ENCODE peak calls at places on chromosomes 16 and 17, in seven cellular contexts. One of them, this sample, is unnamed.

GRCh38 chr17:41049110-41049509 is 2.0 kb upstream of the KRTAP2-1 start:
- DNase-seq in heart right ventricle: no peak
- DNase-seq in PC-3: peak
- DNase-seq in AG04450: no peak
- DNase-seq in tibial nerve: no peak
- DNase-seq in heart left ventricle: no peak
- DNase-seq in brain microvascular endothelial cell: peak
- DNase-seq in this sample: no peak

GRCh38 chr17:13346081-13346533 is 255.6 kb downstream of the HS3ST3A1 start:
- DNase-seq in heart right ventricle: no peak
- DNase-seq in PC-3: peak
- DNase-seq in AG04450: peak
- DNase-seq in tibial nerve: no peak
- DNase-seq in heart left ventricle: no peak
- DNase-seq in brain microvascular endothelial cell: peak
- DNase-seq in this sample: no peak

GRCh38 chr17:14745541-14745940 is 444.7 kb downstream of the HS3ST3B1 start:
- DNase-seq in heart right ventricle: no peak
- DNase-seq in PC-3: no peak
- DNase-seq in AG04450: no peak
- DNase-seq in tibial nerve: no peak
- DNase-seq in heart left ventricle: no peak
- DNase-seq in brain microvascular endothelial cell: peak
- DNase-seq in this sample: no peak

GRCh38 chr16:65223335-65223734 is 101.5 kb upstream of the CDH11 start:
- DNase-seq in heart right ventricle: no peak
- DNase-seq in PC-3: no peak
- DNase-seq in AG04450: no peak
- DNase-seq in tibial nerve: no peak
- DNase-seq in heart left ventricle: no peak
- DNase-seq in brain microvascular endothelial cell: no peak
- DNase-seq in this sample: no peak

GRCh38 chr16:27228621-27229501 is 25.5 kb downstream of the KDM8 start:
- DNase-seq in heart right ventricle: peak
- DNase-seq in PC-3: no peak
- DNase-seq in AG04450: no peak
- DNase-seq in tibial nerve: no peak
- DNase-seq in heart left ventricle: peak
- DNase-seq in brain microvascular endothelial cell: no peak
- DNase-seq in this sample: no peak

GRCh38 chr17:58741121-58741625 is 14.5 kb upstream of the PPM1E start:
- DNase-seq in heart right ventricle: no peak
- DNase-seq in PC-3: peak
- DNase-seq in AG04450: peak
- DNase-seq in tibial nerve: no peak
- DNase-seq in heart left ventricle: no peak
- DNase-seq in brain microvascular endothelial cell: no peak
- DNase-seq in this sample: no peak

GRCh38 chr17:46771601-46772012 is 46.9 kb downstream of the WNT3 start:
- DNase-seq in heart right ventricle: no peak
- DNase-seq in PC-3: peak
- DNase-seq in AG04450: no peak
- DNase-seq in tibial nerve: no peak
- DNase-seq in heart left ventricle: no peak
- DNase-seq in brain microvascular endothelial cell: no peak
- DNase-seq in this sample: no peak

GRCh38 chr17:21239680-21240374 is 13.4 kb downstream of the NATD1 start:
- DNase-seq in heart right ventricle: no peak
- DNase-seq in PC-3: peak
- DNase-seq in AG04450: no peak
- DNase-seq in tibial nerve: no peak
- DNase-seq in heart left ventricle: no peak
- DNase-seq in brain microvascular endothelial cell: peak
- DNase-seq in this sample: no peak

GRCh38 chr16:78499399-78499798 is 399.9 kb downstream of the WWOX start:
- DNase-seq in heart right ventricle: no peak
- DNase-seq in PC-3: no peak
- DNase-seq in AG04450: no peak
- DNase-seq in tibial nerve: no peak
- DNase-seq in heart left ventricle: no peak
- DNase-seq in brain microvascular endothelial cell: no peak
- DNase-seq in this sample: no peak

GRCh38 chr16:23257682-23258081 is 44.4 kb upstream of the SCNN1B start:
- DNase-seq in heart right ventricle: no peak
- DNase-seq in PC-3: peak
- DNase-seq in AG04450: no peak
- DNase-seq in tibial nerve: no peak
- DNase-seq in heart left ventricle: no peak
- DNase-seq in brain microvascular endothelial cell: no peak
- DNase-seq in this sample: no peak

GRCh38 chr16:19203374-19203966 is 35.4 kb downstream of the SYT17 start:
- DNase-seq in heart right ventricle: no peak
- DNase-seq in PC-3: no peak
- DNase-seq in AG04450: no peak
- DNase-seq in tibial nerve: no peak
- DNase-seq in heart left ventricle: no peak
- DNase-seq in brain microvascular endothelial cell: no peak
- DNase-seq in this sample: no peak

GRCh38 chr16:81035975-81036750 is 521 bp downstream of the ATMIN start:
- DNase-seq in heart right ventricle: peak
- DNase-seq in PC-3: peak
- DNase-seq in AG04450: no peak
- DNase-seq in tibial nerve: no peak
- DNase-seq in heart left ventricle: peak
- DNase-seq in brain microvascular endothelial cell: peak
- DNase-seq in this sample: no peak

GRCh38 chr16:10949424-10949970 is 5.1 kb downstream of the CLEC16A start:
- DNase-seq in heart right ventricle: no peak
- DNase-seq in PC-3: peak
- DNase-seq in AG04450: no peak
- DNase-seq in tibial nerve: no peak
- DNase-seq in heart left ventricle: no peak
- DNase-seq in brain microvascular endothelial cell: no peak
- DNase-seq in this sample: no peak
- TF ChIP-seq CTCF in heart right ventricle: no peak
- TF ChIP-seq CTCF in PC-3: no peak
- TF ChIP-seq CTCF in AG04450: no peak
- TF ChIP-seq CTCF in tibial nerve: no peak
- TF ChIP-seq CTCF in heart left ventricle: no peak
- TF ChIP-seq CTCF in brain microvascular endothelial cell: peak
- TF ChIP-seq CTCF in this sample: peak

GRCh38 chr17:2749058-2749783 is at the start of gene CCDC92B:
- DNase-seq in heart right ventricle: no peak
- DNase-seq in PC-3: no peak
- DNase-seq in AG04450: no peak
- DNase-seq in tibial nerve: no peak
- DNase-seq in heart left ventricle: no peak
- DNase-seq in brain microvascular endothelial cell: no peak
- DNase-seq in this sample: no peak
- H3K27ac ChIP-seq in heart right ventricle: no peak
- H3K27ac ChIP-seq in PC-3: no peak
- H3K27ac ChIP-seq in AG04450: no peak
- H3K27ac ChIP-seq in tibial nerve: no peak
- H3K27ac ChIP-seq in heart left ventricle: no peak
- H3K27ac ChIP-seq in brain microvascular endothelial cell: no peak
- H3K27ac ChIP-seq in this sample: no peak

GRCh38 chr16:89620406-89620841 is 7.0 kb downstream of the DPEP1 start:
- DNase-seq in heart right ventricle: no peak
- DNase-seq in PC-3: no peak
- DNase-seq in AG04450: no peak
- DNase-seq in tibial nerve: no peak
- DNase-seq in heart left ventricle: no peak
- DNase-seq in brain microvascular endothelial cell: no peak
- DNase-seq in this sample: no peak

GRCh38 chr16:89621136-89621697 is 7.8 kb downstream of the DPEP1 start:
- DNase-seq in heart right ventricle: no peak
- DNase-seq in PC-3: no peak
- DNase-seq in AG04450: no peak
- DNase-seq in tibial nerve: no peak
- DNase-seq in heart left ventricle: no peak
- DNase-seq in brain microvascular endothelial cell: no peak
- DNase-seq in this sample: no peak

GRCh38 chr16:89619880-89620279 is 6.4 kb downstream of the DPEP1 start:
- DNase-seq in heart right ventricle: no peak
- DNase-seq in PC-3: no peak
- DNase-seq in AG04450: no peak
- DNase-seq in tibial nerve: no peak
- DNase-seq in heart left ventricle: no peak
- DNase-seq in brain microvascular endothelial cell: no peak
- DNase-seq in this sample: no peak

GRCh38 chr16:89623511-89624232 is 10.2 kb downstream of the DPEP1 start:
- DNase-seq in heart right ventricle: no peak
- DNase-seq in PC-3: no peak
- DNase-seq in AG04450: no peak
- DNase-seq in tibial nerve: no peak
- DNase-seq in heart left ventricle: no peak
- DNase-seq in brain microvascular endothelial cell: peak
- DNase-seq in this sample: no peak

DNA sequence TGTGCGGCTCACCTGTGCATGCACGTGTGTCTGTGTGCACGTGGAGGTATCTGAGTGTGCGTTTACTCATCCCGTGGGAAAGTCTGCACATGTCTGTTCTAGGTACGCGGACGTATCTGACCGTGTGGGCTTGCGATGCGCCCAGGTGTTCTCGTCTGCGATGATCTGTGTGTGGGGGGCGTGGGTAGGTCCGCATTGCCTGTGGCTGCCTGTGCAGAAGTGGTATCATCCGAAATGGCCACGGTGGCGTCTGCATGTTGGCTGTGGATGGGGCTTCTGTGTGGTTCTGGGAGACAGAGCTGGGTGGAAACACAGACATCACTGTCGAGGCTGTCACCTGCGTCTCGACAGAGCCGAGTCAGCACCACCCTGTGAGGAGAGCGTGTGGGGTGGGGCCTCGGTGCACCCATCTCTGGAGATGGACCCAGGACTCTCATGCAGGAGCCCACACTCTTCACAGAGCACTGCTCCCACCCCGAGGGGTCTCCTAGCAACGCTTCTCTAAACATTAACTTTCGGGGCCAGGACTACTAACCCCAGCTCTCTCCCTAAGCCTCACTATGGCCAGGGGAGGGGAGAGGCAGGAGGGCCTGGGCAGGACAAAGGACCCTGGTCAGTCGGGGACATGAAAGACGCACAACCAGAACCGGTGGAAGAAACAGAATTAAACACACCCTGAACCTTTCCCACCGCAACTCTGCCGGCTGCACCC is 8.4 kb downstream of the DPEP1 start:
- DNase-seq in heart right ventricle: no peak
- DNase-seq in PC-3: no peak
- DNase-seq in AG04450: no peak
- DNase-seq in tibial nerve: no peak
- DNase-seq in heart left ventricle: no peak
- DNase-seq in brain microvascular endothelial cell: no peak
- DNase-seq in this sample: no peak
- H3K4me3 ChIP-seq in heart right ventricle: no peak
- H3K4me3 ChIP-seq in PC-3: no peak
- H3K4me3 ChIP-seq in AG04450: no peak
- H3K4me3 ChIP-seq in tibial nerve: no peak
- H3K4me3 ChIP-seq in heart left ventricle: no peak
- H3K4me3 ChIP-seq in brain microvascular endothelial cell: no peak
- H3K4me3 ChIP-seq in this sample: no peak

GRCh38 chr17:38809828-38810227 is 10.5 kb upstream of the PIP4K2B start:
- DNase-seq in heart right ventricle: no peak
- DNase-seq in PC-3: no peak
- DNase-seq in AG04450: no peak
- DNase-seq in tibial nerve: no peak
- DNase-seq in heart left ventricle: no peak
- DNase-seq in brain microvascular endothelial cell: no peak
- DNase-seq in this sample: no peak

DNA sequence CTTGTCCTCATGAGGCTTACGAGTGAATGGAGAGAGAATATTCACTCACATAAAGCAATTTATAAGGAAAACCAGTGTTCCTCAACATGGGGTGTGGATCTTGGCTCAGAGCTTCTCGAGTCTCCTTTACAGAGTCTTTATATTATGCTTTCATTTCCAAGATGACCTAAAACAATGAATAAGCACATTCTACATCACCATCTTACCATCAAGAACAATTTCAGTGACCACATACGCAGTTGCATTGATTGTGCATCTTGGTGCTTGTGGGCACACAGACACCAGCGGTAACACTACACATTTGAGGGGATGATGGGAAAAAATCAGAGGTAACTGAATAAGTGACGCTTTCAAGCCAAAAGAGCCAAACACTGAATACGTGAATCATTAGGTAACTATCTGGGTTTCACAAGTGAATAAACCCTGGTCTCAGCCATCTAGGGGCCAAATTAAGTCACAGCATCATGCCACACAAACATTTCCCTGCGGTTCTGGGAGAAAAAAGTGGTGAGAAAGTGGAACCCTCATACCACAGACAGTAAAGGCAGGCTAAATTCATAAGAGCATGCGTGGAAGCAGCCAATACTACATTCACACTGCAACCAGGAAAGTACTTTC is 9.4 kb downstream of the CWC25 start:
- DNase-seq in heart right ventricle: no peak
- DNase-seq in PC-3: peak
- DNase-seq in AG04450: no peak
- DNase-seq in tibial nerve: no peak
- DNase-seq in heart left ventricle: no peak
- DNase-seq in brain microvascular endothelial cell: peak
- DNase-seq in this sample: no peak
- TF ChIP-seq CTCF in heart right ventricle: no peak
- TF ChIP-seq CTCF in PC-3: peak
- TF ChIP-seq CTCF in AG04450: peak
- TF ChIP-seq CTCF in tibial nerve: no peak
- TF ChIP-seq CTCF in heart left ventricle: no peak
- TF ChIP-seq CTCF in brain microvascular endothelial cell: peak
- TF ChIP-seq CTCF in this sample: no peak

DNA sequence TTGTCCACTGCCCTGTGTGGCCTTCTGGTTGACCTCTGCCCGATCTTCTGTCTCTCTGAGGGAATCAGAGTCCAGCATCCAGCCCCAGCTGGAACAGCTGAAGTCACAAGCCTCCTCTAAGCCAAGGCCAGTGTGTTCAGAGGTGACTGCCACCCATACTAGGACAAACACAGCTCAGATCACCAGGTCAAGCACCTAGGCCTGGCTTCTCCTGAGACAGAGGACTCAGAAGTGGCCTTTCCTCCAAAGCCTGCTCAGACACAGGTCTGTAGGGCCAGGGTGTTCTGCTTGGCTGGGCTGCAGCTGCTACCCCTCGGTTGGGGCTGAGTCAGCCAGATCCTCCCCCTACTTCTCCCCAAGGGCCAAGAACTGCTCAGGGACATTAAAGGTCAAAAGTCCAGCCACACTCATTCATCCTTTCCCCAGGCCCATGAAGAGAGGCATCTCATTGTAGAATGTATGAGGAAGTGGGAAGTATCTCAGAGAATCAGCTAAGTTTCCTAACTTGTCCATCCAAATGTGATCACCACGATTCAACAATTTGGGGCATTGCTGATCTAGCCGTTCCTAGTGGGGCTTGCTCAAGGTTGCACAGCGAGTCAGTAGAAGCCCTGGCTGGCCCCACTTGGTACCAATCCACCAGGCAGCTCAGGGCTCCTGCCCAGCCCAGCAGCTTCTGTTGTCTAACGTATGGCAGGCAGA is 7.6 kb downstream of the SLC46A1 start:
- DNase-seq in heart right ventricle: no peak
- DNase-seq in PC-3: no peak
- DNase-seq in AG04450: no peak
- DNase-seq in tibial nerve: no peak
- DNase-seq in heart left ventricle: no peak
- DNase-seq in brain microvascular endothelial cell: no peak
- DNase-seq in this sample: no peak
- H3K27ac ChIP-seq in heart right ventricle: no peak
- H3K27ac ChIP-seq in PC-3: no peak
- H3K27ac ChIP-seq in AG04450: no peak
- H3K27ac ChIP-seq in tibial nerve: no peak
- H3K27ac ChIP-seq in heart left ventricle: no peak
- H3K27ac ChIP-seq in brain microvascular endothelial cell: no peak
- H3K27ac ChIP-seq in this sample: no peak

GRCh38 chr16:58040496-58040846 is 14.9 kb downstream of the MMP15 start:
- DNase-seq in heart right ventricle: no peak
- DNase-seq in PC-3: no peak
- DNase-seq in AG04450: no peak
- DNase-seq in tibial nerve: no peak
- DNase-seq in heart left ventricle: no peak
- DNase-seq in brain microvascular endothelial cell: no peak
- DNase-seq in this sample: no peak
- H3K4me3 ChIP-seq in heart right ventricle: no peak
- H3K4me3 ChIP-seq in PC-3: no peak
- H3K4me3 ChIP-seq in AG04450: no peak
- H3K4me3 ChIP-seq in tibial nerve: no peak
- H3K4me3 ChIP-seq in heart left ventricle: no peak
- H3K4me3 ChIP-seq in brain microvascular endothelial cell: no peak
- H3K4me3 ChIP-seq in this sample: no peak